ENCODE peak calls at places on chromosomes 4 and X, in five cellular contexts. One of them, this sample, is unnamed.

GRCh38 chr4:6032249-6033244 is 14.3 kb upstream of the C4orf50 start:
- DNase-seq in CD8-positive, alpha-beta memory T cell: no peak
- DNase-seq in LoVo: no peak
- DNase-seq in NCI-H2029: peak; percentile 94
- DNase-seq in activated CD8-positive, alpha-beta memory T cell treated with anti-CD3 and anti-CD28 coated beads for 48 hours: no peak
- DNase-seq in this sample: no peak

GRCh38 chrX:108313662-108314061 is 124.6 kb downstream of the COL4A6 start:
- DNase-seq in CD8-positive, alpha-beta memory T cell: no peak
- DNase-seq in LoVo: no peak
- DNase-seq in NCI-H2029: no peak
- DNase-seq in activated CD8-positive, alpha-beta memory T cell treated with anti-CD3 and anti-CD28 coated beads for 48 hours: no peak
- DNase-seq in this sample: no peak

GRCh38 chr4:158079661-158080060 is 93.2 kb downstream of the GASK1B start:
- DNase-seq in CD8-positive, alpha-beta memory T cell: no peak
- DNase-seq in LoVo: no peak
- DNase-seq in NCI-H2029: no peak
- DNase-seq in activated CD8-positive, alpha-beta memory T cell treated with anti-CD3 and anti-CD28 coated beads for 48 hours: no peak
- DNase-seq in this sample: no peak

GRCh38 chr4:112282860-112283667 is 2.6 kb downstream of the TIFA start:
- DNase-seq in CD8-positive, alpha-beta memory T cell: no peak
- DNase-seq in LoVo: no peak
- DNase-seq in NCI-H2029: no peak
- DNase-seq in activated CD8-positive, alpha-beta memory T cell treated with anti-CD3 and anti-CD28 coated beads for 48 hours: no peak
- DNase-seq in this sample: no peak

GRCh38 chr4:48931459-48931858 is 24.9 kb upstream of the OCIAD2 start:
- DNase-seq in CD8-positive, alpha-beta memory T cell: no peak
- DNase-seq in LoVo: no peak
- DNase-seq in NCI-H2029: no peak
- DNase-seq in activated CD8-positive, alpha-beta memory T cell treated with anti-CD3 and anti-CD28 coated beads for 48 hours: no peak
- DNase-seq in this sample: no peak

GRCh38 chr4:6199344-6199921 is 916 bp downstream of the JAKMIP1 start:
- DNase-seq in CD8-positive, alpha-beta memory T cell: peak; percentile 54
- DNase-seq in LoVo: no peak
- DNase-seq in NCI-H2029: no peak
- DNase-seq in activated CD8-positive, alpha-beta memory T cell treated with anti-CD3 and anti-CD28 coated beads for 48 hours: peak; percentile 36
- DNase-seq in this sample: no peak

GRCh38 chrX:18668468-18668867 is 3.4 kb downstream of the RS1 start:
- DNase-seq in CD8-positive, alpha-beta memory T cell: no peak
- DNase-seq in LoVo: no peak
- DNase-seq in NCI-H2029: no peak
- DNase-seq in activated CD8-positive, alpha-beta memory T cell treated with anti-CD3 and anti-CD28 coated beads for 48 hours: no peak
- DNase-seq in this sample: no peak

GRCh38 chr4:5746829-5747745 is 36.1 kb downstream of the EVC start:
- DNase-seq in CD8-positive, alpha-beta memory T cell: no peak
- DNase-seq in LoVo: no peak
- DNase-seq in NCI-H2029: no peak
- DNase-seq in activated CD8-positive, alpha-beta memory T cell treated with anti-CD3 and anti-CD28 coated beads for 48 hours: no peak
- DNase-seq in this sample: no peak

GRCh38 chr4:183409956-183410355 is 34.5 kb upstream of the CDKN2AIP start:
- DNase-seq in CD8-positive, alpha-beta memory T cell: no peak
- DNase-seq in LoVo: no peak
- DNase-seq in NCI-H2029: no peak
- DNase-seq in activated CD8-positive, alpha-beta memory T cell treated with anti-CD3 and anti-CD28 coated beads for 48 hours: no peak
- DNase-seq in this sample: no peak

GRCh38 chr4:79897174-79897573 is 175.9 kb downstream of the ANTXR2 start:
- DNase-seq in CD8-positive, alpha-beta memory T cell: no peak
- DNase-seq in LoVo: no peak
- DNase-seq in NCI-H2029: no peak
- DNase-seq in activated CD8-positive, alpha-beta memory T cell treated with anti-CD3 and anti-CD28 coated beads for 48 hours: no peak
- DNase-seq in this sample: no peak

GRCh38 chrX:20267924-20268701 is 1.4 kb upstream of the RPS6KA3 start:
- DNase-seq in CD8-positive, alpha-beta memory T cell: no peak
- DNase-seq in LoVo: no peak
- DNase-seq in NCI-H2029: no peak
- DNase-seq in activated CD8-positive, alpha-beta memory T cell treated with anti-CD3 and anti-CD28 coated beads for 48 hours: no peak
- DNase-seq in this sample: no peak

GRCh38 chr4:151529187-151529586 is 120.2 kb downstream of the FHIP1A start:
- DNase-seq in CD8-positive, alpha-beta memory T cell: no peak
- DNase-seq in LoVo: no peak
- DNase-seq in NCI-H2029: no peak
- DNase-seq in activated CD8-positive, alpha-beta memory T cell treated with anti-CD3 and anti-CD28 coated beads for 48 hours: no peak
- DNase-seq in this sample: no peak

GRCh38 chrX:111410451-111410850 is 1.5 kb downstream of the DCX start:
- DNase-seq in CD8-positive, alpha-beta memory T cell: no peak
- DNase-seq in LoVo: no peak
- DNase-seq in NCI-H2029: no peak
- DNase-seq in activated CD8-positive, alpha-beta memory T cell treated with anti-CD3 and anti-CD28 coated beads for 48 hours: no peak
- DNase-seq in this sample: no peak

GRCh38 chr4:86910820-86911684 is 18.8 kb upstream of the C4orf36 start:
- DNase-seq in CD8-positive, alpha-beta memory T cell: no peak
- DNase-seq in LoVo: no peak
- DNase-seq in NCI-H2029: no peak
- DNase-seq in activated CD8-positive, alpha-beta memory T cell treated with anti-CD3 and anti-CD28 coated beads for 48 hours: no peak
- DNase-seq in this sample: no peak

GRCh38 chrX:38804481-38805293 is 3.4 kb downstream of the MID1IP1 start:
- DNase-seq in CD8-positive, alpha-beta memory T cell: peak; percentile 17
- DNase-seq in LoVo: peak; percentile 26
- DNase-seq in NCI-H2029: peak; percentile 0
- DNase-seq in activated CD8-positive, alpha-beta memory T cell treated with anti-CD3 and anti-CD28 coated beads for 48 hours: no peak
- DNase-seq in this sample: no peak

GRCh38 chr4:87108142-87108546 is 112.3 kb downstream of the KLHL8 start:
- DNase-seq in CD8-positive, alpha-beta memory T cell: no peak
- DNase-seq in LoVo: no peak
- DNase-seq in NCI-H2029: no peak
- DNase-seq in activated CD8-positive, alpha-beta memory T cell treated with anti-CD3 and anti-CD28 coated beads for 48 hours: no peak
- DNase-seq in this sample: no peak

GRCh38 chrX:40734956-40735317 is 405 bp downstream of the MED14 start:
- DNase-seq in CD8-positive, alpha-beta memory T cell: no peak
- DNase-seq in LoVo: no peak
- DNase-seq in NCI-H2029: no peak
- DNase-seq in activated CD8-positive, alpha-beta memory T cell treated with anti-CD3 and anti-CD28 coated beads for 48 hours: no peak
- DNase-seq in this sample: no peak

GRCh38 chr4:56976878-56977320 is 507 bp downstream of the NOA1 start:
- DNase-seq in CD8-positive, alpha-beta memory T cell: no peak
- DNase-seq in LoVo: peak; percentile 58
- DNase-seq in NCI-H2029: peak; percentile 46
- DNase-seq in activated CD8-positive, alpha-beta memory T cell treated with anti-CD3 and anti-CD28 coated beads for 48 hours: no peak
- DNase-seq in this sample: no peak

GRCh38 chrX:24761306-24761705 is 67.6 kb downstream of the POLA1 start:
- DNase-seq in CD8-positive, alpha-beta memory T cell: no peak
- DNase-seq in LoVo: no peak
- DNase-seq in NCI-H2029: no peak
- DNase-seq in activated CD8-positive, alpha-beta memory T cell treated with anti-CD3 and anti-CD28 coated beads for 48 hours: no peak
- DNase-seq in this sample: no peak

GRCh38 chrX:119935215-119935893 is 8.2 kb downstream of the NKAP start:
- DNase-seq in CD8-positive, alpha-beta memory T cell: no peak
- DNase-seq in LoVo: no peak
- DNase-seq in NCI-H2029: no peak
- DNase-seq in activated CD8-positive, alpha-beta memory T cell treated with anti-CD3 and anti-CD28 coated beads for 48 hours: no peak
- DNase-seq in this sample: no peak

GRCh38 chrX:148854351-148854750 is 353.9 kb downstream of the AFF2 start:
- DNase-seq in CD8-positive, alpha-beta memory T cell: no peak
- DNase-seq in LoVo: no peak
- DNase-seq in NCI-H2029: no peak
- DNase-seq in activated CD8-positive, alpha-beta memory T cell treated with anti-CD3 and anti-CD28 coated beads for 48 hours: no peak
- DNase-seq in this sample: no peak

GRCh38 chr4:148795156-148795864 is 353.1 kb upstream of the NR3C2 start:
- DNase-seq in CD8-positive, alpha-beta memory T cell: no peak
- DNase-seq in LoVo: peak; percentile 17
- DNase-seq in NCI-H2029: no peak
- DNase-seq in activated CD8-positive, alpha-beta memory T cell treated with anti-CD3 and anti-CD28 coated beads for 48 hours: no peak
- DNase-seq in this sample: no peak

GRCh38 chr4:949656-950055 is 17.4 kb downstream of the TMEM175 start:
- DNase-seq in CD8-positive, alpha-beta memory T cell: no peak
- DNase-seq in LoVo: no peak
- DNase-seq in NCI-H2029: no peak
- DNase-seq in activated CD8-positive, alpha-beta memory T cell treated with anti-CD3 and anti-CD28 coated beads for 48 hours: no peak
- DNase-seq in this sample: no peak

GRCh38 chrX:46204721-46205422 is 340.3 kb downstream of the ZNF674 start:
- DNase-seq in CD8-positive, alpha-beta memory T cell: no peak
- DNase-seq in LoVo: no peak
- DNase-seq in NCI-H2029: no peak
- DNase-seq in activated CD8-positive, alpha-beta memory T cell treated with anti-CD3 and anti-CD28 coated beads for 48 hours: no peak
- DNase-seq in this sample: no peak

GRCh38 chrX:148658115-148658725 is 157.8 kb downstream of the AFF2 start:
- DNase-seq in CD8-positive, alpha-beta memory T cell: no peak
- DNase-seq in LoVo: no peak
- DNase-seq in NCI-H2029: no peak
- DNase-seq in activated CD8-positive, alpha-beta memory T cell treated with anti-CD3 and anti-CD28 coated beads for 48 hours: no peak
- DNase-seq in this sample: no peak

GRCh38 chrX:43564953-43565352 is 91.1 kb upstream of the MAOA start:
- DNase-seq in CD8-positive, alpha-beta memory T cell: no peak
- DNase-seq in LoVo: no peak
- DNase-seq in NCI-H2029: no peak
- DNase-seq in activated CD8-positive, alpha-beta memory T cell treated with anti-CD3 and anti-CD28 coated beads for 48 hours: no peak
- DNase-seq in this sample: no peak

GRCh38 chrX:87727615-87728014 is 210.0 kb downstream of the KLHL4 start:
- DNase-seq in CD8-positive, alpha-beta memory T cell: no peak
- DNase-seq in LoVo: no peak
- DNase-seq in NCI-H2029: no peak
- DNase-seq in activated CD8-positive, alpha-beta memory T cell treated with anti-CD3 and anti-CD28 coated beads for 48 hours: no peak
- DNase-seq in this sample: no peak

GRCh38 chr4:129144755-129145206 is 48.8 kb downstream of the C4orf33 start:
- DNase-seq in CD8-positive, alpha-beta memory T cell: no peak
- DNase-seq in LoVo: no peak
- DNase-seq in NCI-H2029: no peak
- DNase-seq in activated CD8-positive, alpha-beta memory T cell treated with anti-CD3 and anti-CD28 coated beads for 48 hours: no peak
- DNase-seq in this sample: no peak

GRCh38 chrX:41922694-41923171 is 621 bp downstream of the CASK start:
- DNase-seq in CD8-positive, alpha-beta memory T cell: peak; percentile 9
- DNase-seq in LoVo: no peak
- DNase-seq in NCI-H2029: no peak
- DNase-seq in activated CD8-positive, alpha-beta memory T cell treated with anti-CD3 and anti-CD28 coated beads for 48 hours: no peak
- DNase-seq in this sample: no peak

GRCh38 chr4:56055027-56055976 is 106.6 kb downstream of the CEP135 start:
- DNase-seq in CD8-positive, alpha-beta memory T cell: no peak
- DNase-seq in LoVo: no peak
- DNase-seq in NCI-H2029: no peak
- DNase-seq in activated CD8-positive, alpha-beta memory T cell treated with anti-CD3 and anti-CD28 coated beads for 48 hours: no peak
- DNase-seq in this sample: no peak

GRCh38 chrX:150648296-150648940 is 44.8 kb upstream of the MTMR1 start:
- DNase-seq in CD8-positive, alpha-beta memory T cell: no peak
- DNase-seq in LoVo: no peak
- DNase-seq in NCI-H2029: no peak
- DNase-seq in activated CD8-positive, alpha-beta memory T cell treated with anti-CD3 and anti-CD28 coated beads for 48 hours: no peak
- DNase-seq in this sample: no peak

GRCh38 chr4:27084685-27085356 is 224.2 kb downstream of the STIM2 start:
- DNase-seq in CD8-positive, alpha-beta memory T cell: no peak
- DNase-seq in LoVo: no peak
- DNase-seq in NCI-H2029: no peak
- DNase-seq in activated CD8-positive, alpha-beta memory T cell treated with anti-CD3 and anti-CD28 coated beads for 48 hours: no peak
- DNase-seq in this sample: no peak

GRCh38 chr4:110850461-110851447 is 227.9 kb upstream of the PITX2 start:
- DNase-seq in CD8-positive, alpha-beta memory T cell: no peak
- DNase-seq in LoVo: peak; percentile 41
- DNase-seq in NCI-H2029: no peak
- DNase-seq in activated CD8-positive, alpha-beta memory T cell treated with anti-CD3 and anti-CD28 coated beads for 48 hours: no peak
- DNase-seq in this sample: no peak

GRCh38 chrX:11864171-11864570 is 106.1 kb downstream of the MSL3 start:
- DNase-seq in CD8-positive, alpha-beta memory T cell: no peak
- DNase-seq in LoVo: no peak
- DNase-seq in NCI-H2029: no peak
- DNase-seq in activated CD8-positive, alpha-beta memory T cell treated with anti-CD3 and anti-CD28 coated beads for 48 hours: no peak
- DNase-seq in this sample: no peak

GRCh38 chr4:75512336-75513211 is 1.6 kb downstream of the RCHY1 start:
- DNase-seq in CD8-positive, alpha-beta memory T cell: peak; percentile 3
- DNase-seq in LoVo: no peak
- DNase-seq in NCI-H2029: no peak
- DNase-seq in activated CD8-positive, alpha-beta memory T cell treated with anti-CD3 and anti-CD28 coated beads for 48 hours: no peak
- DNase-seq in this sample: no peak

GRCh38 chr4:13654158-13654797 is 26.8 kb upstream of the BOD1L1 start:
- DNase-seq in CD8-positive, alpha-beta memory T cell: peak; percentile 61
- DNase-seq in LoVo: peak; percentile 79
- DNase-seq in NCI-H2029: peak; percentile 39
- DNase-seq in activated CD8-positive, alpha-beta memory T cell treated with anti-CD3 and anti-CD28 coated beads for 48 hours: peak; percentile 57
- DNase-seq in this sample: no peak

GRCh38 chr4:14607578-14607977 is 394.7 kb upstream of the CPEB2 start:
- DNase-seq in CD8-positive, alpha-beta memory T cell: no peak
- DNase-seq in LoVo: no peak
- DNase-seq in NCI-H2029: no peak
- DNase-seq in activated CD8-positive, alpha-beta memory T cell treated with anti-CD3 and anti-CD28 coated beads for 48 hours: no peak
- DNase-seq in this sample: no peak

GRCh38 chr4:123811763-123812390 is 415.3 kb downstream of the SPRY1 start:
- DNase-seq in CD8-positive, alpha-beta memory T cell: no peak
- DNase-seq in LoVo: no peak
- DNase-seq in NCI-H2029: no peak
- DNase-seq in activated CD8-positive, alpha-beta memory T cell treated with anti-CD3 and anti-CD28 coated beads for 48 hours: no peak
- DNase-seq in this sample: no peak

GRCh38 chr4:124879195-124879594 is 166.7 kb upstream of the ANKRD50 start:
- DNase-seq in CD8-positive, alpha-beta memory T cell: no peak
- DNase-seq in LoVo: no peak
- DNase-seq in NCI-H2029: no peak
- DNase-seq in activated CD8-positive, alpha-beta memory T cell treated with anti-CD3 and anti-CD28 coated beads for 48 hours: no peak
- DNase-seq in this sample: no peak

This sample was measured in cerebellar nuclear complex.